ENCODE peak calls at places on chromosomes 5 and 9, in six cellular contexts. One of them, this sample, is unnamed.

GRCh38 chr5:80101993-80102392 is 66.8 kb downstream of the THBS4 start:
- DNase-seq in nephron progenitor cell: no peak
- DNase-seq in choroid plexus epithelial cell: no peak
- DNase-seq in HL-60: no peak
- DNase-seq in NB4: no peak
- DNase-seq in astrocyte of the spinal cord: no peak
- DNase-seq in this sample: no peak

GRCh38 chr5:117680421-117680820 is 1105.8 kb upstream of the SEMA6A start:
- DNase-seq in HL-60: no peak
- DNase-seq in nephron progenitor cell: no peak
- DNase-seq in astrocyte of the spinal cord: peak; percentile 7
- DNase-seq in choroid plexus epithelial cell: peak; percentile 2
- DNase-seq in NB4: no peak
- DNase-seq in this sample: no peak

GRCh38 chr9:117783828-117784227 is 79.6 kb downstream of the TLR4 start:
- DNase-seq in nephron progenitor cell: no peak
- DNase-seq in NB4: peak; percentile 31
- DNase-seq in astrocyte of the spinal cord: no peak
- DNase-seq in choroid plexus epithelial cell: peak; percentile 6
- DNase-seq in HL-60: peak; percentile 56
- DNase-seq in this sample: no peak

GRCh38 chr5:58088941-58089340 is 370.9 kb downstream of the PLK2 start:
- DNase-seq in astrocyte of the spinal cord: no peak
- DNase-seq in HL-60: no peak
- DNase-seq in NB4: no peak
- DNase-seq in choroid plexus epithelial cell: no peak
- DNase-seq in nephron progenitor cell: no peak
- DNase-seq in this sample: no peak

GRCh38 chr9:127185931-127186781 is 63.7 kb upstream of the ANGPTL2 start:
- DNase-seq in astrocyte of the spinal cord: peak; percentile 72
- DNase-seq in choroid plexus epithelial cell: peak; percentile 93
- DNase-seq in nephron progenitor cell: no peak
- DNase-seq in HL-60: no peak
- DNase-seq in NB4: no peak
- DNase-seq in this sample: no peak

GRCh38 chr5:178793696-178794095 is 63.2 kb upstream of the ZNF354A start:
- DNase-seq in choroid plexus epithelial cell: no peak
- DNase-seq in nephron progenitor cell: no peak
- DNase-seq in NB4: no peak
- DNase-seq in astrocyte of the spinal cord: no peak
- DNase-seq in HL-60: no peak
- DNase-seq in this sample: no peak

GRCh38 chr9:122807271-122807900 is 7.5 kb downstream of the OR1K1 start:
- DNase-seq in choroid plexus epithelial cell: no peak
- DNase-seq in astrocyte of the spinal cord: no peak
- DNase-seq in nephron progenitor cell: no peak
- DNase-seq in HL-60: no peak
- DNase-seq in NB4: no peak
- DNase-seq in this sample: no peak

GRCh38 chr5:56279979-56280378 is 46.8 kb upstream of the ANKRD55 start:
- DNase-seq in nephron progenitor cell: no peak
- DNase-seq in choroid plexus epithelial cell: peak; percentile 69
- DNase-seq in NB4: no peak
- DNase-seq in astrocyte of the spinal cord: peak; percentile 74
- DNase-seq in HL-60: no peak
- DNase-seq in this sample: no peak

GRCh38 chr5:87139795-87140194 is 127.9 kb upstream of the RASA1 start:
- DNase-seq in HL-60: no peak
- DNase-seq in NB4: no peak
- DNase-seq in astrocyte of the spinal cord: no peak
- DNase-seq in choroid plexus epithelial cell: no peak
- DNase-seq in nephron progenitor cell: no peak
- DNase-seq in this sample: no peak

GRCh38 chr9:38278457-38278856 is 114.0 kb upstream of the ALDH1B1 start:
- DNase-seq in astrocyte of the spinal cord: no peak
- DNase-seq in choroid plexus epithelial cell: no peak
- DNase-seq in nephron progenitor cell: no peak
- DNase-seq in HL-60: no peak
- DNase-seq in NB4: no peak
- DNase-seq in this sample: no peak

GRCh38 chr5:1663186-1663585 is 136.5 kb downstream of the MRPL36 start:
- DNase-seq in choroid plexus epithelial cell: no peak
- DNase-seq in nephron progenitor cell: no peak
- DNase-seq in HL-60: no peak
- DNase-seq in astrocyte of the spinal cord: no peak
- DNase-seq in NB4: no peak
- DNase-seq in this sample: no peak

GRCh38 chr9:94101169-94101853 is 17.0 kb downstream of the PTPDC1 start:
- DNase-seq in HL-60: no peak
- DNase-seq in NB4: no peak
- DNase-seq in nephron progenitor cell: no peak
- DNase-seq in astrocyte of the spinal cord: no peak
- DNase-seq in choroid plexus epithelial cell: no peak
- DNase-seq in this sample: no peak

GRCh38 chr5:180644825-180645608 is 4.4 kb downstream of the FLT4 start:
- DNase-seq in choroid plexus epithelial cell: no peak
- DNase-seq in NB4: no peak
- DNase-seq in astrocyte of the spinal cord: no peak
- DNase-seq in HL-60: no peak
- DNase-seq in nephron progenitor cell: no peak
- DNase-seq in this sample: no peak

GRCh38 chr9:134344068-134344820 is 18.0 kb downstream of the RXRA start:
- DNase-seq in nephron progenitor cell: no peak
- DNase-seq in HL-60: no peak
- DNase-seq in choroid plexus epithelial cell: no peak
- DNase-seq in NB4: no peak
- DNase-seq in astrocyte of the spinal cord: peak; percentile 32
- DNase-seq in this sample: no peak

GRCh38 chr5:146001544-146002185 is 65.3 kb downstream of the SH3RF2 start:
- DNase-seq in nephron progenitor cell: no peak
- DNase-seq in choroid plexus epithelial cell: no peak
- DNase-seq in HL-60: no peak
- DNase-seq in astrocyte of the spinal cord: no peak
- DNase-seq in NB4: no peak
- DNase-seq in this sample: no peak

GRCh38 chr5:167290478-167290877 is 1001.0 kb upstream of the WWC1 start:
- DNase-seq in choroid plexus epithelial cell: no peak
- DNase-seq in nephron progenitor cell: no peak
- DNase-seq in astrocyte of the spinal cord: no peak
- DNase-seq in HL-60: no peak
- DNase-seq in NB4: no peak
- DNase-seq in this sample: no peak

GRCh38 chr5:14353661-14354474 is 210.7 kb downstream of the TRIO start:
- DNase-seq in astrocyte of the spinal cord: peak; percentile 48
- DNase-seq in choroid plexus epithelial cell: peak; percentile 60
- DNase-seq in nephron progenitor cell: no peak
- DNase-seq in NB4: no peak
- DNase-seq in HL-60: no peak
- DNase-seq in this sample: no peak

GRCh38 chr9:124392855-124393460 is 22.3 kb downstream of the PSMB7 start:
- DNase-seq in HL-60: no peak
- DNase-seq in choroid plexus epithelial cell: peak; percentile 63
- DNase-seq in astrocyte of the spinal cord: peak; percentile 85
- DNase-seq in nephron progenitor cell: no peak
- DNase-seq in NB4: peak; percentile 80
- DNase-seq in this sample: no peak
- TF ChIP-seq CTCF in HL-60: peak; percentile 63
- TF ChIP-seq CTCF in choroid plexus epithelial cell: peak; percentile 78
- TF ChIP-seq CTCF in astrocyte of the spinal cord: peak; percentile 65
- TF ChIP-seq CTCF in nephron progenitor cell: peak; percentile 27
- TF ChIP-seq CTCF in NB4: peak; percentile 43
- TF ChIP-seq CTCF in this sample: peak; percentile 59

DNA sequence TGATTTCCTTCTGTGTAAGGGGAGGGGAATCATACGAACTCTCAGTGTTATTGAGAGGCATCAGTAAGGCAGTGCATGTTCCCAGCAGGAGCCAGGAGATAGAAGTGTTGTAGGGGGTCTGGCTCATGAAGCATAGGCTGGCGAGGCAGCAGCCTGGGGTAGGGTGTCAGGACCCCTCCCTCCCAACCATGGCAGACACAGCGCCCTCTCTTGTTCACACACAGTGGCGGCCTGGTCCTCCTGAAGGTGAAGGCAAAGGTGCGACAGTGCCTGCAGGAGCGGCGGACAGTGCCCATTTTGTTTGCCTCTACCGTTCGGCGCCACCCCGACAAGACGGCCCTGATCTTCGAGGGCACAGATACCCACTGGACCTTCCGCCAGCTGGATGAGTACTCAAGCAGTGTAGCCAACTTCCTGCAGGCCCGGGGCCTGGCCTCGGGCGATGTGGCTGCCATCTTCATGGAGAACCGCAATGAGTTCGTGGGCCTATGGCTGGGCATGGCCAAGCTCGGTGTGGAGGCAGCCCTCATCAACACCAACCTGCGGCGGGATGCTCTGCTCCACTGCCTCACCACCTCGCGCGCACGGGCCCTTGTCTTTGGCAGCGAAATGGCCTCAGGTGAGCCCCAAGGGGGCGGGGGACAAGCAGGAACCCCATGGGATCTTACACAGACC is 4.7 kb downstream of the SLC27A4 start:
- DNase-seq in HL-60: no peak
- DNase-seq in nephron progenitor cell: no peak
- DNase-seq in astrocyte of the spinal cord: no peak
- DNase-seq in NB4: no peak
- DNase-seq in choroid plexus epithelial cell: no peak
- DNase-seq in this sample: no peak
- TF ChIP-seq CTCF in HL-60: no peak
- TF ChIP-seq CTCF in nephron progenitor cell: no peak
- TF ChIP-seq CTCF in astrocyte of the spinal cord: no peak
- TF ChIP-seq CTCF in NB4: no peak
- TF ChIP-seq CTCF in choroid plexus epithelial cell: no peak
- TF ChIP-seq CTCF in this sample: no peak

GRCh38 chr9:124254261-124254682 is 3.5 kb upstream of the NEK6 start:
- DNase-seq in HL-60: no peak
- DNase-seq in astrocyte of the spinal cord: no peak
- DNase-seq in nephron progenitor cell: no peak
- DNase-seq in NB4: no peak
- DNase-seq in choroid plexus epithelial cell: no peak
- DNase-seq in this sample: no peak
- TF ChIP-seq CTCF in HL-60: no peak
- TF ChIP-seq CTCF in astrocyte of the spinal cord: no peak
- TF ChIP-seq CTCF in nephron progenitor cell: no peak
- TF ChIP-seq CTCF in NB4: no peak
- TF ChIP-seq CTCF in choroid plexus epithelial cell: no peak
- TF ChIP-seq CTCF in this sample: no peak

GRCh38 chr5:106451998-106452397 is 1218.7 kb downstream of the EFNA5 start:
- DNase-seq in choroid plexus epithelial cell: no peak
- DNase-seq in NB4: no peak
- DNase-seq in astrocyte of the spinal cord: no peak
- DNase-seq in HL-60: no peak
- DNase-seq in nephron progenitor cell: no peak
- DNase-seq in this sample: no peak

GRCh38 chr5:106459541-106459940 is 1211.2 kb downstream of the EFNA5 start:
- DNase-seq in nephron progenitor cell: no peak
- DNase-seq in NB4: no peak
- DNase-seq in astrocyte of the spinal cord: peak; percentile 72
- DNase-seq in HL-60: no peak
- DNase-seq in choroid plexus epithelial cell: peak; percentile 74
- DNase-seq in this sample: no peak

GRCh38 chr5:106454050-106454449 is 1216.7 kb downstream of the EFNA5 start:
- DNase-seq in astrocyte of the spinal cord: no peak
- DNase-seq in NB4: no peak
- DNase-seq in HL-60: no peak
- DNase-seq in choroid plexus epithelial cell: no peak
- DNase-seq in nephron progenitor cell: no peak
- DNase-seq in this sample: no peak

GRCh38 chr5:106454651-106455415 is 1215.9 kb downstream of the EFNA5 start:
- DNase-seq in nephron progenitor cell: peak; percentile 28
- DNase-seq in HL-60: no peak
- DNase-seq in NB4: peak; percentile 32
- DNase-seq in astrocyte of the spinal cord: peak; percentile 54
- DNase-seq in choroid plexus epithelial cell: peak; percentile 84
- DNase-seq in this sample: no peak
- TF ChIP-seq CTCF in nephron progenitor cell: peak; percentile 57
- TF ChIP-seq CTCF in HL-60: no peak
- TF ChIP-seq CTCF in NB4: peak; percentile 41
- TF ChIP-seq CTCF in astrocyte of the spinal cord: peak; percentile 63
- TF ChIP-seq CTCF in choroid plexus epithelial cell: peak; percentile 87
- TF ChIP-seq CTCF in this sample: peak; percentile 60

GRCh38 chr9:79567671-79568098 is 4.1 kb upstream of the TLE4 start:
- DNase-seq in NB4: no peak
- DNase-seq in nephron progenitor cell: no peak
- DNase-seq in HL-60: no peak
- DNase-seq in astrocyte of the spinal cord: no peak
- DNase-seq in choroid plexus epithelial cell: no peak
- DNase-seq in this sample: no peak
- TF ChIP-seq CTCF in NB4: peak; percentile 12
- TF ChIP-seq CTCF in nephron progenitor cell: no peak
- TF ChIP-seq CTCF in HL-60: no peak
- TF ChIP-seq CTCF in astrocyte of the spinal cord: no peak
- TF ChIP-seq CTCF in choroid plexus epithelial cell: peak; percentile 17
- TF ChIP-seq CTCF in this sample: no peak

DNA sequence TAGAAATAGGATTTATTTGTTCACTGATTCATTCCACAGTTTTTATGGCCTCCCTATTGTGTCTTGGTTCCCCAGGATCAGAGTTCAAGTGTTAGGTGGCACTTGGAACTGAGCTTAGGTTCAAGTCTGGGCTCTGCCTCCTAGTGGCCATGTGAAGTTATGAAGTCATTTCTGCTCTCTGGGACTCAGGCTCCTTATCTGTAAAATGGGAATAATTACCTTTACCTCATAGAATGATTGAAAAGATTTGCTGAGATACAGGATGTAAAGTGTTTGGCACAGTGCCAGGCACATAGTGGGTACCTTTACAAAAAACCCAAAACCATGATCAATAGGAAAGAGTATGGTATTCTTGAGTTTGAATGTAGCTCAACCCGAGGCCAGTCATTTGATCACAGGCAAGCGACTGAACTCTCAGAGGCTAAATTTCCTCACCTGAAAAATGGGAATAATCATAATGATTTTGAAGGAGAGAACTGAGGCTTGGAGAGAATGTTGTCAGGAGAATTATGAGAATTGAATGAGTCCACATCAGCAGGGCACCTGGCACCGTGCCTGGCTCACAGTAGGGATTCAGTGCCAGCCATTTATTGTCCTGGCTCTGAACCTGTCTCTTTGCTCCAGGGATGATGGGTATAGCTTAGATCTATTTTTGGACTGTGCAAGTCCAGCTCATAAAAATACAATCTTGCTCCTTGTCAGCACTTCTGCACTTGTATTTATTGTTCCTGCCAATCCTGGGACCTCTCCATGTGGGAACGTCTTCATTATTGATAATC is 10.7 kb downstream of the NSG2 start:
- DNase-seq in HL-60: no peak
- DNase-seq in NB4: no peak
- DNase-seq in nephron progenitor cell: no peak
- DNase-seq in choroid plexus epithelial cell: no peak
- DNase-seq in astrocyte of the spinal cord: no peak
- DNase-seq in this sample: no peak
- TF ChIP-seq CTCF in HL-60: no peak
- TF ChIP-seq CTCF in NB4: peak; percentile 39
- TF ChIP-seq CTCF in nephron progenitor cell: no peak
- TF ChIP-seq CTCF in choroid plexus epithelial cell: no peak
- TF ChIP-seq CTCF in astrocyte of the spinal cord: peak; percentile 6
- TF ChIP-seq CTCF in this sample: peak; percentile 33

This sample was measured in progenitor cell of endocrine pancreas.